ENCODE peak calls at places on chromosomes 6 and 20, in nine cellular contexts. G is uterus; S is HFF-Myc; P is OCI-LY7; Z is IMR-90; B is epithelial cell of esophagus; E is fibroblast of villous mesenchyme; K is AG09319; X is CD4-positive, alpha-beta T cell. A is an unnamed sample.

GRCh38 chr6:16781348-16782169 is 20.3 kb upstream of the ATXN1 start:
- DNase-seq in G (no peak), S (no peak), P (no peak), Z (no peak), B (peak), E (no peak), K (no peak), X (no peak), A (no peak)

GRCh38 chr6:100194535-100194934 is 200.5 kb upstream of the MCHR2 start:
- DNase-seq in G (no peak), S (no peak), P (no peak), Z (no peak), B (no peak), E (peak), K (peak), X (no peak), A (no peak)

GRCh38 chr6:83097204-83097603 is 29.7 kb downstream of the DOP1A start:
- DNase-seq in G (no peak), S (no peak), P (no peak), Z (no peak), B (no peak), E (peak), K (no peak), X (no peak), A (peak)

GRCh38 chr6:135066806-135067205 is 12.2 kb upstream of the HBS1L start:
- DNase-seq in G (no peak), S (no peak), P (no peak), Z (no peak), B (no peak), E (no peak), K (no peak), X (no peak), A (no peak)

GRCh38 chr20:44354979-44355502 is 458 bp upstream of the HNF4A start:
- DNase-seq in G (no peak), S (no peak), P (no peak), Z (no peak), B (no peak), E (no peak), K (no peak), X (no peak), A (no peak)

GRCh38 chr20:35561268-35561667 is 19.4 kb downstream of the ERGIC3 start:
- DNase-seq in G (no peak), S (peak), P (peak), Z (peak), B (peak), E (peak), K (no peak), X (no peak), A (peak)

GRCh38 chr6:135267085-135267484 is 86.0 kb downstream of the MYB start:
- DNase-seq in G (no peak), S (no peak), P (peak), Z (no peak), B (no peak), E (no peak), K (no peak), X (no peak), A (no peak)

GRCh38 chr6:35148167-35148741 is 7.1 kb upstream of the TCP11 start:
- DNase-seq in G (no peak), S (peak), P (no peak), Z (peak), B (peak), E (no peak), K (no peak), X (no peak), A (peak)

GRCh38 chr20:42641886-42642285 is 547.8 kb downstream of the PTPRT start:
- DNase-seq in G (no peak), S (no peak), P (no peak), Z (no peak), B (no peak), E (no peak), K (no peak), X (no peak), A (no peak)

GRCh38 chr6:72739368-72739779 is 117.5 kb downstream of the KCNQ5 start:
- DNase-seq in G (no peak), S (no peak), P (peak), Z (no peak), B (no peak), E (no peak), K (no peak), X (no peak), A (no peak)

GRCh38 chr6:15945593-15946159 is 183.2 kb upstream of the MYLIP start:
- DNase-seq in G (no peak), S (no peak), P (no peak), Z (peak), B (peak), E (no peak), K (no peak), X (no peak), A (no peak)

GRCh38 chr6:2038096-2038495 is 207.3 kb downstream of the GMDS start:
- DNase-seq in G (no peak), S (no peak), P (no peak), Z (peak), B (no peak), E (no peak), K (no peak), X (peak), A (no peak)

GRCh38 chr6:119736680-119737079 is 387.1 kb upstream of the MAN1A1 start:
- DNase-seq in G (no peak), S (no peak), P (peak), Z (no peak), B (no peak), E (no peak), K (no peak), X (no peak), A (no peak)

GRCh38 chr6:68226460-68226859 is 408.6 kb upstream of the ADGRB3 start:
- DNase-seq in G (no peak), S (no peak), P (peak), Z (no peak), B (peak), E (no peak), K (no peak), X (no peak), A (no peak)

GRCh38 chr6:88992741-88993557 is 29.5 kb upstream of the RNGTT start:
- DNase-seq in G (no peak), S (no peak), P (no peak), Z (no peak), B (peak), E (no peak), K (no peak), X (no peak), A (no peak)

GRCh38 chr6:39665871-39666270 is 59.3 kb downstream of the KIF6 start:
- DNase-seq in G (no peak), S (no peak), P (no peak), Z (peak), B (no peak), E (no peak), K (no peak), X (no peak), A (no peak)

GRCh38 chr6:20946890-20947289 is 412.6 kb downstream of the CDKAL1 start:
- DNase-seq in G (no peak), S (no peak), P (no peak), Z (no peak), B (no peak), E (no peak), K (no peak), X (no peak), A (no peak)

GRCh38 chr6:135657207-135657606 is 159.7 kb upstream of the AHI1 start:
- DNase-seq in G (no peak), S (no peak), P (no peak), Z (no peak), B (no peak), E (no peak), K (no peak), X (no peak), A (no peak)

GRCh38 chr6:145486306-145486705 is 249.0 kb downstream of the EPM2A start:
- DNase-seq in G (no peak), S (no peak), P (no peak), Z (no peak), B (no peak), E (no peak), K (no peak), X (no peak), A (no peak)

DNA sequence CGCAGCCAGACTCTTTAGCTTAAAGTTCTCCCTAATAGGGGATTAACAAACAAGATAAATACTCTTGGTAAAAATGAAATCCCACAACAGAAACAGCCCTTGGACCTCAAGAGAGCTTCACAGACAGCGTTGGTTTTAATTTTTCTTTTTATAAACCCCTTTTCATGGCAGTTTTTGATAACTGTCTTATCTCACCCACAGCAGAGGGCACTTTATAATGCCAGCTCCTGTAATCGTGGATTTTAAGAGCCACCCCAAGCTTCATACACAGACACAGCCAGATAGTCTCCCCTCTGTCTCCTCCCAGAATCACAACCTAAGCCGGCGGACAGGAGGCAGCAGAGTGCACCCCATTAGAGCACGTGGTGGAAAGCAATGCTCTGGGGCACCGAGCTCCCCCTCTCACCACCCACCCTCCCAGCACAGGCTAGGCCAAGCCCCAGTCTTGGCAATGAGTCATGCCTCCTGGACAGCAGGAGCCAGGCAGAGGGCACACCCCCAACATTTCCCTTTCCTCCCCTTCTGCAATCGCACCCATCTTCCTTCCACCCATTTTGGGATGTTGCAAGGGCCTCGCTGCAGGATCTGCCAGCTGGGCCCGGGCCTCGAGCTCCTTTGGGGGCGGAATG is 2.5 kb downstream of the JAG1 start:
- DNase-seq in G (peak), S (peak), P (peak), Z (peak), B (peak), E (peak), K (peak), X (no peak), A (peak)
- TF ChIP-seq CTCF in G (peak), S (peak), P (peak), Z (peak), B (peak), E (peak), K (peak), X (no peak), A (peak)

GRCh38 chr6:36442671-36443497 is at the start of the genes KCTD20 and PXT1:
- DNase-seq in G (peak), S (peak), P (peak), Z (peak), B (peak), E (peak), K (no peak), X (peak), A (peak)

GRCh38 chr6:36444470-36444869 is 1.7 kb downstream of the KCTD20 start:
- DNase-seq in G (no peak), S (no peak), P (no peak), Z (peak), B (peak), E (peak), K (no peak), X (no peak), A (peak)

GRCh38 chr6:36443498-36443844 is 671 bp downstream of the KCTD20 start:
- DNase-seq in G (no peak), S (no peak), P (no peak), Z (no peak), B (no peak), E (no peak), K (no peak), X (no peak), A (no peak)

GRCh38 chr6:36445651-36446050 is 2.9 kb downstream of the KCTD20 start:
- DNase-seq in G (no peak), S (no peak), P (no peak), Z (no peak), B (no peak), E (no peak), K (no peak), X (no peak), A (no peak)

GRCh38 chr6:36443951-36444428 is 1.2 kb downstream of the KCTD20 start:
- DNase-seq in G (no peak), S (no peak), P (peak), Z (peak), B (peak), E (peak), K (no peak), X (no peak), A (peak)
- TF ChIP-seq CTCF in G (no peak), S (peak), P (peak), Z (no peak), B (peak), E (peak), K (no peak), X (no peak), A (peak)

DNA sequence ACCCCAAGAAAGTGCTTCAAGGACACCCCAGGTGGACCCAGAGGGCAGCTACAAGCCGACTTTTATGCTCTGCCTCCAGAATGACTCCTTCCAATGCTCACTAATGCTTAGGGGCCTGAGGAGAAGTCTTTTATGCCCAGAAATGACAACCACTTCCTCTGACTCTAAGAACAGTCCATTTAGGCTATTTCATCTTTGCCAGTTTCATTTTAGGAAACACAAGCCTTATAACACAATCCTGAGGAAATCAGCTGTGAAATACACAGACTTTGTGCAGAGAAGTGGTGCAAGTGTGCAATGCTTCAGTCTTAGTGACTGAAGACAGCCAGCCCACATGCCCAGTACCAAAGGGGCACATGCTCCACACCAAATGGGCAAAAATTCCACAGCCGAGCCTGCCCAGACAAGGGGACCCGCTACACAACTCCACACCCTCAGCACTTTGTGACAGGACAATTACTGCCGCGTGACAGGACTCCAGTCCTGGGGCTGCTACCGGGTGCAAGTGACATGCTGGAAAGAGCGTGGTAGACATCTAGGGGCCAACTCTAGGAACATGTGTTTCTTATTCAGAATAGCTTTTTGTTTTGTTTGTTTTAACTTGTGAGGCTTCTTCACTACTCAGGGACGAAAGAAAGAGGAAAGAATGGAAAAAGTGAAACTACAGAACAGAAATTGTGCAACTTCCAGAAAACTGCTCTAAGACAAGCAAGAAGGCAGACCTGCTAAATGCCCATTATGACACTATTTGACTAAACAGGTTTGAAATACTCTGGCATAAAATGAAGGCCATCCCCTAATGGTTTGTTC is 28.2 kb upstream of the PLAGL1 start:
- DNase-seq in G (no peak), S (peak), P (no peak), Z (peak), B (peak), E (peak), K (peak), X (no peak), A (peak)
- TF ChIP-seq CTCF in G (no peak), S (no peak), P (no peak), Z (no peak), B (peak), E (no peak), K (no peak), X (no peak), A (peak)

DNA sequence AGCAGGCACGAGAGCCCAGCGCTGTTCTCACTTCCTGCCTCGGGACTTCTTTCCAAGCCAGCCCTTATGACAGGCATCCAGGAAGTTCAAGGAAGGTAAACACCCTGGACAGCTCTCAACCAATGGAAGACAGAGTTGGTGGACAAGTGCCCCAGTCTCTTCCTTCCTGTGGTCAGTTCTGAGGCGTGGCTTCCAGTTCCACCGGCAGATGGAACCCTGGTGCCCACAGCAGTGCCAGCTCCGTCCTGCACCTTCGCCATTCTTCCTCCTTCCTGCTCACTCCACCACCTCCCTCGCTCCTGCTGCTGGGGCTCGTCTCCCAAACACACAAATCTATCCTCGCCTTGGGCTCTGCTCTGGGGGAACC is 162.8 kb downstream of the GRM4 start:
- DNase-seq in G (peak), S (no peak), P (no peak), Z (peak), B (peak), E (peak), K (no peak), X (no peak), A (no peak)
- TF ChIP-seq CTCF in G (no peak), S (peak), P (no peak), Z (no peak), B (peak), E (no peak), K (no peak), X (no peak), A (no peak)

GRCh38 chr20:22308934-22309333 is 275.4 kb downstream of the FOXA2 start:
- DNase-seq in G (no peak), S (no peak), P (no peak), Z (no peak), B (no peak), E (no peak), K (no peak), X (no peak), A (no peak)

GRCh38 chr20:22315771-22316170 is 268.6 kb downstream of the FOXA2 start:
- DNase-seq in G (no peak), S (no peak), P (no peak), Z (no peak), B (no peak), E (no peak), K (no peak), X (no peak), A (no peak)

DNA sequence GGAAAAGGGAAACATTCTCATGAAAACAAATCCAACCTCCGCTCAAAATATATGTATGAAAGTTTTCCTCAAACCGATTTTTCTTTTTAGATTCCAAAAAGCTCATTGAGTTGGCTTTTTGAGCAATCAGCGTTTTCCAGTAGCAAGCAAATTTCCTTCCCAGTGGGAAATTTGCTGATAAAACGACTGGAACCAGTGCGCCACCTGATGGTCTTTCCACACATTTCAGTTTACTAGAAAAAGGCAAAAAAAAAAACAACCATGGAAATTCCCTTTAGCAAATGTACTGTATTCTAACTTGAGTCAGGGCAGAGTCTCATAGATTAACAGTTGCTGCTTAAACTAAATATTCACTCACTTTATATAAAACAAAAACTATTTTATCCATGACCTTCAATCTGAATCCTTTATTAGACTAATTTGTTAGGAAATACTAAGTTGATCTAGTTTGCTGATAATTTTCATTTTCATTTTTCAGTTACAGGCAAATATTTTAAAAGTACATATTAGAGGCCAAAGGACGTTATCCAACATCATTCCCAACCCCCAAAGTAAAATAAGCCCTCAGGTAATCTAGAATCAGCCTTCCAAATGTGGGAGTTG is 271.5 kb downstream of the FOXA2 start:
- DNase-seq in G (no peak), S (no peak), P (peak), Z (peak), B (peak), E (peak), K (no peak), X (no peak), A (no peak)
- TF ChIP-seq CTCF in G (peak), S (peak), P (peak), Z (peak), B (peak), E (peak), K (peak), X (no peak), A (peak)

GRCh38 chr20:57267158-57267821 is 849 bp upstream of the BMP7 start:
- DNase-seq in G (no peak), S (no peak), P (no peak), Z (no peak), B (no peak), E (no peak), K (no peak), X (no peak), A (no peak)

GRCh38 chr20:57268399-57269076 is 2.1 kb upstream of the BMP7 start:
- DNase-seq in G (no peak), S (no peak), P (no peak), Z (no peak), B (no peak), E (no peak), K (no peak), X (no peak), A (no peak)

GRCh38 chr20:57272883-57273282 is 6.4 kb upstream of the BMP7 start:
- DNase-seq in G (no peak), S (no peak), P (peak), Z (no peak), B (no peak), E (no peak), K (no peak), X (no peak), A (no peak)

GRCh38 chr20:57269148-57269984 is 2.9 kb upstream of the BMP7 start:
- DNase-seq in G (no peak), S (no peak), P (no peak), Z (no peak), B (no peak), E (no peak), K (no peak), X (no peak), A (no peak)

DNA sequence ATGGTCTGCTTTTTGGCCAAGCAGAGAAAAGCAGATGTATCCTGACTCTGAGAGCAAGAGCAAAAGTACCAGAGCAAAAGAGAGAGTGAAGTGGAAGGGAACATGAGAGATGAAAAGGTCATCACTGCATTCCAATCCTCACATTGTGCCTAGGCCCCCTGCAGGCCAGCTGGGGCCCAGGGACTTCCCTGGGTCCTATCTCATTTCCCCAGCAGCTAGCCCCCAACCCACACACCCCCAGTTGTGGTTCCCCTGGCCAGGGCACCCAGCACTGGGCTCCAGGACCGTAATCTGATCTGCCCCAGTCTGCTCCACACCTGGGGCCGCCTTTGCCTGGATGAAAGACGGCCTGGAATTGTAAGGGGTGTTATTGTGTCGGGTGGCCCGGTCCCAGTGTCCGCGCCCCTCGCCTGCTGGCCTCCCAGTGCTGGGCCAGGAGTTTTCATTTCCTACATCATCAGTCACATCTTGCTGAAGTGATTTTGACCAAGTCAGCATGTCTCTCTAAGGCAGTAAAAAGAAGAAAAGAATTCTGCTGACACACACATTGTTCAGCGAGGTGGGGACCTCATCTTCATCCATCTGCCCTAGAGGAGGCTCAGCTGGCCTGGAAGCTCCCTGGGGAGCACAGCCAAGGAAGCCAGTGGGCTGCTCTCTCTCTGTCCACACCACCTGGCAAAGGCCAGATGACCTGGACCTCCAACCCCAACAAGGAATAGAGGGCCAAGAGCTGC is 3.9 kb upstream of the BMP7 start:
- DNase-seq in G (no peak), S (no peak), P (no peak), Z (no peak), B (no peak), E (no peak), K (no peak), X (no peak), A (no peak)
- TF ChIP-seq CTCF in G (no peak), S (no peak), P (peak), Z (no peak), B (no peak), E (no peak), K (no peak), X (no peak), A (no peak)

A was measured in HFFc6.